ENCODE peak calls at places on chromosomes 5 and 9, in seven cellular contexts. O, L, M, Q, Z, N and F are unnamed samples.

GRCh38 chr5:50963647-50964584 is 297.5 kb downstream of the PARP8 start:
- DNase-seq in M (no peak), Q (no peak), L (no peak), Z (no peak), N (peak), O (no peak), F (no peak)

GRCh38 chr5:179268966-179269693 is 76.1 kb downstream of the ADAMTS2 start:
- DNase-seq in L (no peak), Z (no peak), O (peak), N (no peak), M (peak), Q (no peak), F (no peak)

GRCh38 chr5:73103885-73104284 is 16.5 kb upstream of the TMEM171 start:
- DNase-seq in Z (no peak), Q (no peak), O (no peak), M (no peak), N (no peak), L (no peak), F (no peak)

GRCh38 chr5:112228672-112229071 is 190.4 kb downstream of the EPB41L4A start:
- DNase-seq in Z (no peak), N (peak), L (no peak), O (peak), Q (no peak), M (peak), F (no peak)

GRCh38 chr9:92171822-92172221 is 56.6 kb upstream of the SPTLC1 start:
- DNase-seq in Q (no peak), O (no peak), N (no peak), Z (no peak), M (no peak), L (no peak), F (no peak)

GRCh38 chr9:122261469-122261881 is 3.2 kb downstream of the RBM18 start:
- DNase-seq in L (no peak), O (peak), N (no peak), M (peak), Q (no peak), Z (no peak), F (peak)

GRCh38 chr5:123157797-123158528 is 68.9 kb downstream of the PRDM6 start:
- DNase-seq in Q (peak), M (no peak), O (no peak), L (no peak), N (no peak), Z (no peak), F (peak)

GRCh38 chr5:95959964-95960801 is 1.5 kb downstream of the ELL2 start:
- DNase-seq in O (no peak), N (no peak), M (peak), Z (peak), L (peak), Q (no peak), F (no peak)

GRCh38 chr9:31135567-31135966 is 1248.9 kb upstream of the ACO1 start:
- DNase-seq in L (no peak), O (no peak), M (no peak), N (no peak), Z (no peak), Q (no peak), F (no peak)

GRCh38 chr9:97473717-97474116 is 27.7 kb upstream of the TMOD1 start:
- DNase-seq in L (no peak), Z (no peak), N (no peak), Q (no peak), O (no peak), M (no peak), F (no peak)

GRCh38 chr5:101838329-101838964 is 457.6 kb downstream of the SLCO4C1 start:
- DNase-seq in L (no peak), O (no peak), Z (no peak), N (no peak), Q (no peak), M (no peak), F (no peak)

GRCh38 chr9:130927995-130928900 is 10.8 kb downstream of the FIBCD1 start:
- DNase-seq in N (no peak), M (peak), Q (no peak), L (no peak), O (no peak), Z (peak), F (no peak)

GRCh38 chr9:112887377-112887776 is 3.3 kb downstream of the SLC46A2 start:
- DNase-seq in Z (peak), M (no peak), O (no peak), L (no peak), Q (no peak), N (no peak), F (no peak)

GRCh38 chr5:141680751-141681201 is 1.3 kb downstream of the ARAP3 start:
- DNase-seq in Q (no peak), Z (no peak), O (peak), L (no peak), M (peak), N (no peak), F (no peak)

GRCh38 chr5:139470821-139471300 is at the start of gene SMIM33:
- DNase-seq in Z (no peak), N (no peak), M (peak), L (peak), O (no peak), Q (no peak), F (no peak)

GRCh38 chr9:92480332-92480771 is 2.0 kb downstream of the ASPN start:
- DNase-seq in Q (peak), Z (no peak), L (no peak), O (peak), N (no peak), M (no peak), F (no peak)

GRCh38 chr5:54743997-54744788 is 226.6 kb downstream of the SNX18 start:
- DNase-seq in Z (peak), O (no peak), Q (peak), N (no peak), M (peak), L (peak), F (peak)

GRCh38 chr9:734831-735511 is 106.5 kb upstream of the DMRT1 start:
- DNase-seq in N (no peak), Z (no peak), Q (peak), O (peak), L (no peak), M (no peak), F (peak)

GRCh38 chr5:91121347-91121993 is 261.6 kb downstream of the ARRDC3 start:
- DNase-seq in M (no peak), L (no peak), Q (no peak), Z (no peak), N (no peak), O (no peak), F (no peak)

GRCh38 chr5:94613583-94613982 is 4.8 kb downstream of the KIAA0825 start:
- DNase-seq in M (no peak), Z (peak), L (no peak), O (no peak), Q (no peak), N (peak), F (no peak)

GRCh38 chr9:22813520-22813919 is 366.9 kb downstream of the DMRTA1 start:
- DNase-seq in Z (peak), N (peak), Q (no peak), L (no peak), M (no peak), O (no peak), F (no peak)

GRCh38 chr9:13082796-13083195 is 196.7 kb downstream of the MPDZ start:
- DNase-seq in M (no peak), Q (no peak), N (no peak), Z (no peak), O (no peak), L (no peak), F (no peak)

GRCh38 chr9:93468763-93469456 is 15.5 kb upstream of the FAM120AOS start:
- DNase-seq in M (peak), O (peak), Q (no peak), L (no peak), N (peak), Z (no peak), F (no peak)

GRCh38 chr5:148913985-148914421 is 87.6 kb downstream of the ADRB2 start:
- DNase-seq in O (no peak), Z (peak), N (peak), M (no peak), Q (no peak), L (no peak), F (peak)

GRCh38 chr5:151243127-151243526 is 9.9 kb upstream of the GM2A start:
- DNase-seq in L (no peak), N (no peak), Q (no peak), O (no peak), M (no peak), Z (no peak), F (no peak)

GRCh38 chr5:1101991-1102713 is 9.7 kb downstream of the SLC12A7 start:
- DNase-seq in Q (no peak), M (no peak), O (no peak), N (peak), Z (no peak), L (no peak), F (no peak)

GRCh38 chr5:9549941-9550340 is 4.1 kb upstream of the SEMA5A start:
- DNase-seq in O (no peak), N (no peak), L (no peak), Q (no peak), Z (no peak), M (no peak), F (no peak)

GRCh38 chr5:32960340-32961065 is 249.4 kb downstream of the NPR3 start:
- DNase-seq in Z (no peak), O (no peak), L (no peak), M (no peak), N (no peak), Q (no peak), F (no peak)

GRCh38 chr5:34475249-34475966 is 180.7 kb upstream of the RAI14 start:
- DNase-seq in O (no peak), L (no peak), Q (no peak), M (no peak), Z (no peak), N (no peak), F (no peak)

GRCh38 chr9:97506787-97507186 is 5.3 kb downstream of the TMOD1 start:
- DNase-seq in N (no peak), Z (no peak), Q (no peak), O (no peak), L (no peak), M (no peak), F (no peak)

GRCh38 chr5:35339616-35340100 is 109.4 kb upstream of the PRLR start:
- DNase-seq in N (no peak), L (no peak), Z (no peak), Q (no peak), O (no peak), M (no peak), F (no peak)

DNA sequence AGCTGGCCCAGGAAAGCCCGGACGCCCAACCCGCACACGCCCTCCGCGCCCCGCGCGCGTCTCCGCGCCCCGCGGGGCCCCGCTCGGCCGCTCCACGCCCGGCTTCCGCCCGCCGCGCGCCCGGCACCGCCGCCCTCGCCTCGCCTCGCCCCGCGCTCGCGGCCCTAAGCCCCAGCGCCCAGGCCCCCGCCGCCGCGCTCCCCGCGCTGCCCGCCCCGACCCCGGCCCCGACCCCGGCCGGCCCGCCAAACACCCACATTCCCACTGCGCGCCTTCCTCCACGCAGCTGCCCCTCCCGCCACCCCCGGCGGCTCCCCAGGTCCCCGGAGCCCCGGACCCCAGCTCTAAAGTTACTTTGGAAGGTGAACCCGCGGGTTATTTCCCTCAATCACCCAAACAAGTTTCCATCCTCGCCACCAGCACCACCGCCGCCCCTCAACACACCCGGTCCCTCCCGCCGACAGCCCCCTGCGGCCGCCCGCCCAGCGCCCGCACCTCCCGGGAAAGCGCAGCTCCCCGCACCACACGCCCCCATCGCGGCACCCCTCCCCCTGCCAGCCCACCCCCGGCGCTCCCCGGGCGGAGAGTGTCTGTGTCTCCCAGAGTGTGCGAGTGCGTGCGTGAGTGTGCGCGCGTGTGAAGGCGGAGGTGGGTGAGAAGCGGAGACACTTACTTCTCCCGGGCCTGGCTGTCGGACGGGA is 439 bp downstream of the SSBP2 start:
- DNase-seq in Z (peak), Q (no peak), N (peak), O (no peak), M (peak), L (peak), F (no peak)
- TF ChIP-seq CTCF in Z (no peak), Q (no peak), N (no peak), O (no peak), M (no peak), L (no peak), F (no peak)

DNA sequence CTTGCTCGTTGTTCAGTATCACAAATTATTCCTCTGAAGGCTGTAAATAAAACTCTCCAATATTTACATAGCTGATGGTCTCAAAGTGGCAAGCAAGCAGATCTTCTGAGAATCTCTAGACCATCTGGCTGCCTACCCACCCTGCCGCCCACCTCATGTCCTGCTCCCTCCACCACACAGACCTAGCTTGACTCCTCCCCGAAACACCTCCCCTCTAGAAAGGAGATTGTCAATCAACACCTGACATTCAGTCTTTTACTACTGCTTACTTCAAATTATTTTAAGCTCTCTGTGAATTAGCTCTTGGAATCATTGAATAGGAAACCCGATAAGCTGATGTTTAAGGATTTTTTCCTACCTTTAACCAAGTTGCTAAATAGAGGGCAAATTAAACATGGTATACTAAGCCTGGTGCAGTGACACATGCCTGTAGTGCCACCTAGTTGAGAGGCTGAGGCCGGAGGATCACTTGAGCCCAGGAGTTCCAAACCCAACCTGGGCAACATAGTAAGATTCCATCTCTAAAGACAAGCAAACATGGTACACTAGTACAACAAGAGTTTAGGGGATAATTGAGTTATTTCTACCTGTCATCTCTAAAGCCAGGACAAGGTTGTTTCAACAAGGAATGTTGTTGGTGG is 10.9 kb upstream of the SOWAHA start:
- DNase-seq in N (no peak), Q (no peak), O (no peak), Z (no peak), L (no peak), M (no peak), F (no peak)
- TF ChIP-seq CTCF in N (peak), Q (no peak), O (no peak), Z (no peak), L (no peak), M (no peak), F (peak)

DNA sequence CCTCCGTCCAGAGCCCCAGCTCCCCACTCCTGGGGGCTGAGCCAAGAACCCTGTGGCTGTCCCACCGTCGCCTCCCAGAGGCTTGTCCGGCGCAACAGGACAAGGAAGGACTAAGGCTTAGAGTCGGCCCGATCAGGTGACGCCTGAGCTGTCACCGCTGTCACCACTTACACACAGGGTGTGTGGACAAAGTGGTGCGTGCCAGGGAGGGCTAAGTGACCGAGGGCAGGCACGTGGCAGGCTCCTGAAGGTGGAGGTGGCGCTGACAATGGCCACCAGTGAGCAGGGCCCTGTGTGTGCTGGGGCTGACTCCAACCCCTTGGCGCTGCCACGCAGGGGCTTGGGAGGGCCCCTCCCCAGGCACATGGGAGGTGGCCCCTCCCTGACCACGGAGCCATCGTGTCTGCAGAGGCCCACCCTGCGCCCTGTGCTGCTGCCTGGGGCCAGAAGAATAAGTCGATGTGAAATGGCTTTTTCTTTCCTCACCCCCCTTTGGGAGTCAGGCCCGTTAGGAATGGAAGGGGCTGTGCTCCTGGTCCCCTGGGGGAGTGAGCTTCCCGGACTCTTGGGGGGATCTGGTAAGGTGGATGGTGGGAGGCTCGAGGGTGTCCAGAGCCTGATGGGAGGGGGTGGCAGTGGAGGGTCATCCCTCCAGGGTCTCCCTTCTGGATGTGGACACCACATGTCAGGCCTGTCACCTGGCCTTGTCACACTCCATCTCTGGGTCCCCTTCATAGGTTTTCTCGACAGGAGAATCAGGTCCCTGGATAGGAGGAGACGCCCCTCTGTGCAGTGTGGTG is 2.6 kb upstream of the GPSM1 start:
- DNase-seq in Z (no peak), M (no peak), Q (no peak), L (no peak), O (no peak), N (peak), F (no peak)
- TF ChIP-seq CTCF in Z (no peak), M (no peak), Q (peak), L (no peak), O (no peak), N (no peak), F (no peak)

GRCh38 chr9:120713257-120714087 is 798 bp downstream of the MEGF9 start:
- DNase-seq in L (peak), M (peak), Q (no peak), Z (no peak), N (no peak), O (peak), F (no peak)
- TF ChIP-seq CTCF in L (no peak), M (no peak), Q (no peak), Z (no peak), N (no peak), O (no peak), F (no peak)

GRCh38 chr5:171420429-171421231 is 1.2 kb downstream of the FGF18 start:
- DNase-seq in O (peak), Q (peak), N (peak), L (no peak), M (peak), Z (no peak), F (peak)

GRCh38 chr5:171418316-171418981 is 998 bp upstream of the FGF18 start:
- DNase-seq in L (peak), Z (peak), N (peak), Q (peak), M (peak), O (peak), F (peak)

GRCh38 chr5:171421331-171422262 is 2.1 kb downstream of the FGF18 start:
- DNase-seq in Z (no peak), L (no peak), M (no peak), O (no peak), Q (no peak), N (no peak), F (no peak)

GRCh38 chr5:171419663-171420428 is 399 bp downstream of the FGF18 start:
- DNase-seq in L (no peak), M (peak), Q (no peak), O (no peak), Z (peak), N (peak), F (no peak)

GRCh38 chr5:171418982-171419662 is at the start of gene FGF18:
- DNase-seq in L (no peak), O (no peak), N (peak), Q (no peak), Z (peak), M (peak), F (no peak)
- TF ChIP-seq CTCF in L (peak), O (no peak), N (no peak), Q (no peak), Z (no peak), M (peak), F (no peak)

DNA sequence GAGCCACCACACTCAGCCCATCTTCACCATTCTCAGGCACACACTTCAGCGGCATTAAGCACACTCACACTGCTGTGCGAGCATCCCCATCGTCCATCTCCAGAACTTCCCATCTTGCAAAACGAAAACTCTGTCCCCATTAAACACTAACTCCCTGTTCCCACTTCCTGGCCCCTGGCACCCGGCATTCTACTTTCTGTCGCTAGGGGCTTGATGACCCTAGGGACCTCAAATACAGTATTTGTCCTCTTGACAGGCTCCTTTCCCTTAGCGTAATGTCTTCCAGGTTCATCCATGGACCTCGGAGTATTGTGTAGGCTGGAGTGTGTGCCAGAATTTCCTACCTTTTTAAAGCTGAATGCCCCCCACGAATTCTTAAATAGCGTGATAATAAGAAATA is 14.7 kb upstream of the UBAC1 start:
- DNase-seq in M (no peak), L (no peak), Z (no peak), O (no peak), N (no peak), Q (no peak), F (no peak)
- TF ChIP-seq CTCF in M (no peak), L (no peak), Z (no peak), O (no peak), N (no peak), Q (no peak), F (no peak)

GRCh38 chr5:61866930-61867329 is 439.1 kb upstream of the KIF2A start:
- DNase-seq in L (no peak), Z (peak), O (no peak), Q (peak), N (no peak), M (no peak), F (peak)

GRCh38 chr5:61860978-61861377 is 445.0 kb upstream of the KIF2A start:
- DNase-seq in Q (no peak), N (no peak), L (no peak), M (no peak), Z (no peak), O (no peak), F (no peak)
- TF ChIP-seq CTCF in Q (no peak), N (no peak), L (no peak), M (no peak), Z (no peak), O (no peak), F (no peak)

DNA sequence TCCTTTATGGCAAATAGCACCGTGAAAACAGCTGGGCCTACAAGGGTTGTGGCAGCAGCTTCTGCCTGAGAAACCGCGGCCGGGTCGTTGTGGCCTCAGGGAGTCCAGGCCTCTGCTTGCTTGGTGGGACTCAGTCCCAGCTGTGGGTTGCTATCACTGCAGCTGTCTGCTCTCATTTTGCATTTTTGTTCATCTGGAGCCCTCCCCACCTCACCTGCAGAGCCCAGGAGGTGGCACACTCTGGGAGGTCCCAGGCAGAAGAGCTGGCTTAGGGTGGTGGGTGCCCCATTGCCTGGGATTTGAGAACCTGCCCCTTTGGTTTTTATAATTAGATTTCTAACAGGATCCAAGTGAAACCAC is 138.4 kb downstream of the GADD45G start:
- DNase-seq in M (no peak), L (peak), O (no peak), Q (no peak), Z (peak), N (no peak), F (no peak)
- TF ChIP-seq CTCF in M (no peak), L (no peak), O (no peak), Q (no peak), Z (no peak), N (no peak), F (no peak)